ENCODE peak calls at places on chromosome 5, in eight cellular contexts. I, B, U, A, F, P, M and G are unnamed samples.

GRCh38 chr5:40879163-40879942 is 29.9 kb upstream of the C7 start:
- DNase-seq in M (no peak), U (no peak), P (no peak), I (no peak), F (no peak), B (no peak), A (no peak), G (no peak)

GRCh38 chr5:4196744-4197646 is 601.4 kb downstream of the IRX1 start:
- DNase-seq in F (no peak), I (peak; percentile 27), B (no peak), P (no peak), A (no peak), U (no peak), M (no peak), G (no peak)

GRCh38 chr5:107812570-107813141 is 141.9 kb upstream of the EFNA5 start:
- DNase-seq in P (no peak), B (no peak), I (peak; percentile 54), U (no peak), A (no peak), M (no peak), F (no peak), G (no peak)

GRCh38 chr5:168624850-168625357 is 45.7 kb upstream of the PANK3 start:
- DNase-seq in M (no peak), I (no peak), P (no peak), F (no peak), A (no peak), B (no peak), U (no peak), G (no peak)

GRCh38 chr5:11941566-11941965 is 37.3 kb upstream of the CTNND2 start:
- DNase-seq in A (no peak), I (no peak), P (no peak), F (no peak), M (no peak), U (no peak), B (no peak), G (no peak)

GRCh38 chr5:133873936-133874585 is 94.4 kb downstream of the C5orf15 start:
- DNase-seq in I (no peak), A (no peak), P (no peak), U (no peak), B (no peak), F (no peak), M (no peak), G (no peak)

GRCh38 chr5:56088967-56089829 is 94.4 kb upstream of the IL6ST start:
- DNase-seq in P (no peak), M (no peak), B (no peak), U (no peak), A (no peak), I (no peak), F (no peak), G (peak; percentile 56)

GRCh38 chr5:62127098-62127736 is 178.8 kb upstream of the KIF2A start:
- DNase-seq in M (no peak), B (no peak), I (no peak), U (no peak), P (no peak), A (no peak), F (no peak), G (no peak)

GRCh38 chr5:43007911-43008368 is 32.2 kb downstream of the ANXA2R start:
- DNase-seq in U (peak; percentile 90), I (peak; percentile 70), B (peak; percentile 22), M (peak; percentile 86), A (peak; percentile 80), F (peak; percentile 48), P (peak; percentile 79), G (no peak)

GRCh38 chr5:16935271-16936149 is 578 bp downstream of the MYO10 start:
- DNase-seq in M (peak; percentile 79), I (peak; percentile 39), P (peak; percentile 59), U (no peak), F (no peak), A (peak; percentile 49), B (peak; percentile 21), G (no peak)

GRCh38 chr5:125412561-125413535 is 666.4 kb upstream of the ZNF608 start:
- DNase-seq in A (peak; percentile 79), P (peak; percentile 74), I (peak; percentile 46), F (peak; percentile 62), U (no peak), M (peak; percentile 84), B (peak; percentile 15), G (peak; percentile 95)

DNA sequence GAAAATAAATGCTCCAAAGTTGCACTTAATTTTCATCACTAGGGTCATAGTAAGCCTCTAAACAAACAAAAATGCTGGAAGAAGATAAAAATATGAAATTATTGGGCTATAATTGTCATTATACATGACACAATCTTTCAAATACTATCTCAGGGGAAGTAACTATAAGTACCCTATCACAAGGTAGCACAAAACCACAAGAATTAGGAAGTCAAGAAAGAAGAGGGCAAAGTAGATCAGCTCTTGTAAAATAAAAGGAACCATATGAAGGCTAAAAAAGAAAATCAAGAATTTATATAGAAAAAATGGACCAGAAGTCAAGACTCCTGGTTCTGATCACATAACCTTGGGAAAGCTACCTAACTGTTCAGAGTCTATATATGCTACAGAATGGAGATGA is 48.1 kb downstream of the DIAPH1 start:
- DNase-seq in A (no peak), I (no peak), B (no peak), F (no peak), M (no peak), P (no peak), U (no peak), G (no peak)
- H3K36me3 ChIP-seq in A (no peaks in the 10 kb centered on the region), I (peaks cover 22% of the 10 kb centered on the region), B (peaks cover 75% of the 10 kb centered on the region), F (no peaks in the 10 kb centered on the region), M (peaks cover 87% of the 10 kb centered on the region), P (peaks cover 98% of the 10 kb centered on the region), U (peaks cover 63% of the 10 kb centered on the region), G (peaks cover 1% of the 10 kb centered on the region)

GRCh38 chr5:38497946-38498345 is 58.5 kb downstream of the LIFR start:
- DNase-seq in U (no peak), B (no peak), M (no peak), A (no peak), I (no peak), P (no peak), F (no peak), G (no peak)
- TF ChIP-seq CTCF in U (no peak), B (no peak), M (no peak), A (no peak), I (no peak), P (peak; percentile 26), F (no peak), G (peak; percentile 4)

DNA sequence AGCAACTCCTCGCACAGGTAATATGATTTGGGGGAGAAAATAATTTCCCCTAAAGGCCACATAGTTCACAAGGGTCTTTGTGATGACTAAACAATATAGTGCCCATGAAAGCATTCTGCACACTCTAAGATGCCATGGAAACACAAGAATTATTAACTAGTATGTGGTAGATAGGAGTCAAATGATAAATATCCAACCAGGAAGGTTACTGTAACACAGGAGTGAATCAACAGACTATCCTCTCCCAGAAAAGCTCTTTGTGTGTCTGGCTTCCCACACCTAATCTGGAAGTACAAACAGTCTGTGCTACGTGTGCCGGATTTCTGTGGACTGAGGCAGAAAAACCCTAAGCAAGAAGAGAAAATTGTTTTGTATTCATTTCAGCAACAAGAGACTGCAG is 70.0 kb downstream of the OTP start:
- DNase-seq in B (no peak), F (no peak), I (no peak), A (no peak), M (no peak), U (no peak), P (no peak), G (no peak)
- H3K27me3 ChIP-seq in B (no peaks in the 10 kb centered on the region), F (no peaks in the 10 kb centered on the region), I (peaks cover 17% of the 10 kb centered on the region), A (peaks cover 39% of the 10 kb centered on the region), M (no peaks in the 10 kb centered on the region), U (no peaks in the 10 kb centered on the region), P (no peaks in the 10 kb centered on the region), G (peaks cover 2% of the 10 kb centered on the region)

GRCh38 chr5:6743161-6743560 is 29.9 kb downstream of the TENT4A start:
- DNase-seq in I (no peak), M (no peak), B (no peak), U (no peak), F (no peak), P (no peak), A (no peak), G (no peak)
- H3K36me3 ChIP-seq in I (peaks cover 34% of the 10 kb centered on the region), M (peaks cover 86% of the 10 kb centered on the region), B (peaks cover 70% of the 10 kb centered on the region), U (peaks cover 33% of the 10 kb centered on the region), F (no peaks in the 10 kb centered on the region), P (peaks cover 93% of the 10 kb centered on the region), A (no peaks in the 10 kb centered on the region), G (no peaks in the 10 kb centered on the region)

GRCh38 chr5:2579126-2579525 is 172.4 kb downstream of the IRX2 start:
- DNase-seq in B (no peak), A (no peak), F (no peak), P (no peak), U (no peak), I (no peak), M (no peak), G (no peak)
- TF ChIP-seq CTCF in B (no peak), A (no peak), F (no peak), P (no peak), U (no peak), I (no peak), M (no peak), G (no peak)

GRCh38 chr5:51388488-51389325 is 5.5 kb downstream of the ISL1 start:
- DNase-seq in A (no peak), U (no peak), M (no peak), I (no peak), B (no peak), P (no peak), F (no peak), G (no peak)
- H3K27me3 ChIP-seq in A (peaks cover 99% of the 10 kb centered on the region), U (peaks cover 3% of the 10 kb centered on the region), M (peaks cover 98% of the 10 kb centered on the region), I (peaks cover 94% of the 10 kb centered on the region), B (peaks cover 96% of the 10 kb centered on the region), P (peaks cover 18% of the 10 kb centered on the region), F (peaks cover 46% of the 10 kb centered on the region), G (peaks cover 74% of the 10 kb centered on the region)

GRCh38 chr5:96768708-96769251 is 39.0 kb downstream of the ERAP1 start:
- DNase-seq in P (no peak), I (no peak), B (no peak), F (no peak), A (no peak), U (no peak), M (no peak), G (no peak)
- H3K36me3 ChIP-seq in P (peaks cover 100% of the 10 kb centered on the region), I (peaks cover 53% of the 10 kb centered on the region), B (peaks cover 98% of the 10 kb centered on the region), F (peaks cover 2% of the 10 kb centered on the region), A (no peaks in the 10 kb centered on the region), U (peaks cover 44% of the 10 kb centered on the region), M (peaks cover 100% of the 10 kb centered on the region), G (peaks cover 2% of the 10 kb centered on the region)

DNA sequence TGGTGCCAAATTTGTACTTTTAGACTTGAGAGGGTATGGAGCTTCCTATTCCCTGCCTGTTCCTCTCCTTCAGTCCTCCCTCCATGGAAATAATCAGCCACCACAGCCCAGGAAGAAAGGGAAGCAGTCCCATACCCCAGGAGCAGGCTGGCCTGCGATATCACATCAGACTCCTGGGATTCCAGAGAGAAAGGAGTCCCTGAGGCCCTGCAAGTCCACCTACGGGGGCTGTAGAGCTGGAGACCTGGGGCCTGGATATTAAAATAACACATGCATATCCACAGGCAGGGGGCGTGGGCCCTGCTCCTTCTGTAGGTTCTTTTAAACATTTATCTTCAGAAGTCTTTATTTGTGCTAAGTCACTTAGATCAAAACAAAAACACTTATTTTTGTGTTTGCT is 117.2 kb downstream of the TMEM174 start:
- DNase-seq in P (no peak), A (no peak), M (no peak), B (no peak), U (no peak), F (no peak), I (no peak), G (no peak)
- TF ChIP-seq CTCF in P (no peak), A (no peak), M (no peak), B (no peak), U (no peak), F (no peak), I (no peak), G (no peak)